ENCODE peak calls at places on chromosomes 11 and 22, in nine cellular contexts. D is fibroblast of lung, Y is heart left ventricle, B is A549, A is PC-3, F is GM23338, R is GM06990, N is IMR-90, P is fibroblast of the aortic adventitia. G is an unnamed sample.

GRCh38 chr11:128045094-128045725 is 542.1 kb downstream of the ETS1 start:
- DNase-seq in D (peak; percentile 70), Y (no peak), B (no peak), A (no peak), F (no peak), R (no peak), N (peak; percentile 5), P (no peak), G (peak; percentile 39)

GRCh38 chr11:65479184-65480145 is 19.4 kb upstream of the MALAT1 start:
- DNase-seq in D (peak; percentile 89), Y (peak; percentile 79), B (peak; percentile 86), A (no peak), F (peak; percentile 83), R (no peak), N (peak; percentile 95), P (peak; percentile 99), G (peak; percentile 99)

GRCh38 chr22:38163844-38164577 is 17.6 kb downstream of the PLA2G6 start:
- DNase-seq in D (no peak), Y (no peak), B (peak; percentile 39), A (no peak), F (no peak), R (no peak), N (no peak), P (no peak), G (no peak)

GRCh38 chr11:11577246-11577855 is 44.5 kb downstream of the GALNT18 start:
- DNase-seq in D (peak; percentile 42), Y (no peak), B (no peak), A (peak; percentile 32), F (no peak), R (no peak), N (peak; percentile 50), P (peak; percentile 15), G (no peak)

GRCh38 chr11:69333149-69333710 is 39.3 kb downstream of the MYEOV start:
- DNase-seq in D (no peak), Y (no peak), B (no peak), A (no peak), F (no peak), R (no peak), N (no peak), P (no peak), G (no peak)

GRCh38 chr11:118928870-118929495 is 3.3 kb upstream of the BCL9L start:
- DNase-seq in D (peak; percentile 70), Y (peak; percentile 65), B (peak; percentile 64), A (peak; percentile 71), F (peak; percentile 80), R (no peak), N (peak; percentile 41), P (peak; percentile 61), G (peak; percentile 65)

GRCh38 chr22:28021116-28021997 is 102.3 kb upstream of the PITPNB start:
- DNase-seq in D (no peak), Y (no peak), B (no peak), A (no peak), F (no peak), R (no peak), N (no peak), P (no peak), G (no peak)

GRCh38 chr22:38271927-38272372 is 860 bp downstream of the TMEM184B start:
- DNase-seq in D (no peak), Y (no peak), B (no peak), A (peak; percentile 29), F (peak; percentile 75), R (no peak), N (no peak), P (no peak), G (no peak)

GRCh38 chr22:24728790-24729637 is 45.5 kb downstream of the PIWIL3 start:
- DNase-seq in D (peak; percentile 52), Y (peak; percentile 67), B (no peak), A (no peak), F (peak; percentile 9), R (no peak), N (peak; percentile 74), P (peak; percentile 66), G (peak; percentile 92)

GRCh38 chr11:125141686-125142535 is 22.6 kb upstream of the PKNOX2 start:
- DNase-seq in D (peak; percentile 16), Y (peak; percentile 52), B (no peak), A (peak; percentile 63), F (peak; percentile 94), R (peak; percentile 41), N (peak; percentile 29), P (peak; percentile 36), G (peak; percentile 38)

GRCh38 chr22:41909290-41910049 is 5.4 kb downstream of the SHISA8 start:
- DNase-seq in D (no peak), Y (no peak), B (no peak), A (no peak), F (peak; percentile 66), R (peak; percentile 41), N (no peak), P (no peak), G (no peak)

GRCh38 chr11:73376803-73377629 is 817 bp downstream of the RELT start:
- DNase-seq in D (peak; percentile 77), Y (peak; percentile 64), B (peak; percentile 83), A (peak; percentile 69), F (peak; percentile 64), R (peak; percentile 79), N (peak; percentile 72), P (peak; percentile 59), G (peak; percentile 83)

GRCh38 chr22:26168934-26169311 is 339 bp upstream of the SEZ6L start:
- DNase-seq in D (peak; percentile 6), Y (no peak), B (no peak), A (no peak), F (no peak), R (no peak), N (no peak), P (no peak), G (no peak)

GRCh38 chr11:21552910-21553309 is 640.0 kb upstream of the ANO5 start:
- DNase-seq in D (peak; percentile 4), Y (no peak), B (peak; percentile 67), A (peak; percentile 2), F (no peak), R (no peak), N (no peak), P (no peak), G (peak; percentile 3)

GRCh38 chr11:112159098-112159761 is 4.7 kb downstream of the IL18 start:
- DNase-seq in D (no peak), Y (no peak), B (no peak), A (no peak), F (no peak), R (peak; percentile 39), N (no peak), P (no peak), G (no peak)
- H3K4me3 ChIP-seq in D (no peak overlapping the region), Y (no peak overlapping the region), B (peak overlapping the region; percentile 80), A (no peak overlapping the region), F (no peak overlapping the region), R (no peak overlapping the region), N (no peak overlapping the region), P (no peak overlapping the region), G (no peak overlapping the region)

DNA sequence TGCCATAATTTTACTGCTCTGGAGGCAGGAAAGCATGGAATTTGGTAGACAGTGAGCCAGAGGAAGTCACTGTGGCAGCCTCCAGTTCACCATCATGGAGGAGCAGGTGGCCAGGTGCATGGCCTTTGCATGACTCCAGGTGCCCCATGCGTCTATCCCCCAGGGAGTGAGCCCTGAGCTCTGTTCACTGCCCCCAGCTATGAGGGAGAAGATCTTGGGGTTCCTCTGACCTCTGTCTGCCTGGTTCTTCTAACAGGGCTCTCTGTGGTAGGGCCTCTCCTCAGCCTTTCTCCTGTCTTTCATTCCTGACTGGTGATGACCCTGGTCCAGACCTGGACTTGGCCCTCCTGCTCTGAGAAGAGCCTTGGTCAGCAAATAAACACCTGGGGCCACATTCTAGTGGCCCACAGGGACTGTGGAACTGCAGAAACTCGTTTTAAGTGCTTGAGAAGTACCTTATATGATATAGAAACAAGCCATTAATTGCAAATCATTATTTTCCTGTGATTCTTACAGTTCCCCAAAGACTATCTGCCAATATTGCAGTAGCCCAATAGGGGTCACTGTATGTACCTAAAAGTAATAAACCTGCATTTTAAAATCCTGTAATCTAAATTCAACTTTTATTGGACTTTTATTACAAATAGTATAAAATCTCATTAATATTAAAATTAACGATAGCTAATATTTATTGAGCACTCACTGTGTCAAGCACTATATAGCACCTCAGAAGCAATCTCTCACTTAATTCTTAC is 120.0 kb upstream of the SYT13 start:
- DNase-seq in D (no peak), Y (no peak), B (peak; percentile 13), A (peak; percentile 23), F (peak; percentile 53), R (no peak), N (peak; percentile 23), P (peak; percentile 42), G (peak; percentile 10)
- TF ChIP-seq CTCF in D (peak; percentile 11), Y (peak; percentile 57), B (peak; percentile 43), A (peak; percentile 54), F (peak; percentile 76), R (peak; percentile 35), N (peak; percentile 46), P (peak; percentile 53), G (peak; percentile 29)

GRCh38 chr11:68282141-68282860 is 10.5 kb upstream of the C11orf24 start:
- DNase-seq in D (no peak), Y (no peak), B (no peak), A (no peak), F (no peak), R (peak; percentile 56), N (no peak), P (no peak), G (no peak)
- H3K4me3 ChIP-seq in D (no peak overlapping the region), Y (no peak overlapping the region), B (no peak overlapping the region), A (no peak overlapping the region), F (no peak overlapping the region), R (peak overlapping the region; percentile 15), N (no peak overlapping the region), P (no peak overlapping the region), G (no peak overlapping the region)

GRCh38 chr11:59184876-59185275 is 12.9 kb downstream of the DTX4 start:
- DNase-seq in D (no peak), Y (no peak), B (no peak), A (no peak), F (no peak), R (no peak), N (no peak), P (no peak), G (no peak)

GRCh38 chr11:59187020-59187419 is 15.1 kb downstream of the DTX4 start:
- DNase-seq in D (no peak), Y (no peak), B (no peak), A (no peak), F (no peak), R (no peak), N (no peak), P (no peak), G (no peak)

GRCh38 chr11:59187587-59187986 is 15.7 kb downstream of the DTX4 start:
- DNase-seq in D (no peak), Y (peak; percentile 81), B (no peak), A (no peak), F (no peak), R (no peak), N (peak; percentile 54), P (no peak), G (peak; percentile 72)

GRCh38 chr11:59185412-59185811 is 13.5 kb downstream of the DTX4 start:
- DNase-seq in D (no peak), Y (no peak), B (no peak), A (no peak), F (no peak), R (no peak), N (no peak), P (no peak), G (no peak)

DNA sequence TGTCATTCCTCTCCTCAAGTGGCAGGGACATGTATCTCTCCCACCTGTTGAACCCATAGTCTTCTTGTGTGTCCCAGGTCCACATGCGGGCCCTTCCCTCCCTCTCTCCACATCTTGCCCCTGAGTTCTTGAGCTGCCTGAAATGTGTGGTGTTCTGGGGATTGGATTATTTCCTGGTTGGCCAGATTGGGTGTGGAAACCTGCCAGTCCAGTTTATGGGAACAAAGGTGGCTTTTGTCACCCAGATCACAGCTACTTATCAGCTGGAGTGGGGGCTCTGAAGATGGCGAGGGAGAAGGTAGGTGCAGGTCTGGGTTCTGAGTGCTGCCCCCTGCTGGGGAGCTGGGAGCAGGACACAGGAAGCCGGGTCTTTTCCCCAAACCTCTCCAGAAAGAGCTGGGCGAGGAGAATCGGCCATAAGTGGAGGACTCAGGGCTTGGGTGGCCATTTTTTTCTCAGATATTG is 14.2 kb downstream of the DTX4 start:
- DNase-seq in D (no peak), Y (no peak), B (peak; percentile 24), A (peak; percentile 76), F (peak; percentile 72), R (no peak), N (no peak), P (no peak), G (no peak)
- TF ChIP-seq CTCF in D (peak; percentile 54), Y (peak; percentile 48), B (peak; percentile 33), A (peak; percentile 92), F (peak; percentile 87), R (peak; percentile 89), N (peak; percentile 43), P (peak; percentile 52), G (peak; percentile 67)